ENCODE peak calls at places on chromosomes 3 and 15, in eight cellular contexts. X is right atrium auricular region, Q is sigmoid colon, B is heart right ventricle, T is heart left ventricle, Y is tibial artery, O is psoas muscle, S is IMR-90. A is an unnamed sample.

GRCh38 chr3:141266797-141267555 is 35.4 kb downstream of the PXYLP1 start:
- DNase-seq in X (no peak), Q (no peak), B (no peak), T (no peak), Y (peak; percentile 39), O (no peak), S (no peak), A (peak; percentile 58)

GRCh38 chr3:45985532-45986302 is 9.9 kb downstream of the FYCO1 start:
- DNase-seq in X (no peak), Q (peak; percentile 78), B (no peak), T (no peak), Y (no peak), O (no peak), S (peak; percentile 58), A (no peak)

GRCh38 chr15:98592136-98592535 is 56.2 kb upstream of the IGF1R start:
- DNase-seq in X (peak; percentile 13), Q (no peak), B (no peak), T (no peak), Y (no peak), O (no peak), S (no peak), A (no peak)

GRCh38 chr3:178558637-178559036 is 22.4 kb downstream of the KCNMB2 start:
- DNase-seq in X (no peak), Q (no peak), B (no peak), T (no peak), Y (no peak), O (no peak), S (no peak), A (no peak)

GRCh38 chr15:70152070-70152480 is 54.4 kb upstream of the TLE3 start:
- DNase-seq in X (no peak), Q (peak; percentile 76), B (no peak), T (no peak), Y (no peak), O (peak; percentile 25), S (peak; percentile 18), A (no peak)

GRCh38 chr3:69200384-69201068 is 78.1 kb upstream of the LMOD3 start:
- DNase-seq in X (peak; percentile 68), Q (no peak), B (peak; percentile 35), T (no peak), Y (no peak), O (no peak), S (peak; percentile 19), A (peak; percentile 26)

GRCh38 chr3:42674151-42674550 is 11.2 kb upstream of the KLHL40 start:
- DNase-seq in X (no peak), Q (no peak), B (no peak), T (no peak), Y (no peak), O (no peak), S (no peak), A (no peak)

GRCh38 chr15:81095690-81096365 is 38.2 kb upstream of the CFAP161 start:
- DNase-seq in X (no peak), Q (no peak), B (no peak), T (no peak), Y (no peak), O (no peak), S (no peak), A (no peak)

GRCh38 chr3:86934851-86935250 is 56.1 kb downstream of the VGLL3 start:
- DNase-seq in X (no peak), Q (no peak), B (no peak), T (no peak), Y (no peak), O (no peak), S (no peak), A (no peak)

GRCh38 chr15:67892559-67893377 is 52.9 kb upstream of the RNU6-1 start:
- DNase-seq in X (no peak), Q (peak; percentile 81), B (no peak), T (no peak), Y (peak; percentile 74), O (peak; percentile 56), S (no peak), A (no peak)

GRCh38 chr3:145972851-145973250 is 188.1 kb downstream of the PLOD2 start:
- DNase-seq in X (no peak), Q (no peak), B (no peak), T (no peak), Y (no peak), O (no peak), S (no peak), A (no peak)

GRCh38 chr3:107939621-107940236 is 151.1 kb downstream of the CD47 start:
- DNase-seq in X (no peak), Q (no peak), B (no peak), T (no peak), Y (no peak), O (no peak), S (no peak), A (no peak)

DNA sequence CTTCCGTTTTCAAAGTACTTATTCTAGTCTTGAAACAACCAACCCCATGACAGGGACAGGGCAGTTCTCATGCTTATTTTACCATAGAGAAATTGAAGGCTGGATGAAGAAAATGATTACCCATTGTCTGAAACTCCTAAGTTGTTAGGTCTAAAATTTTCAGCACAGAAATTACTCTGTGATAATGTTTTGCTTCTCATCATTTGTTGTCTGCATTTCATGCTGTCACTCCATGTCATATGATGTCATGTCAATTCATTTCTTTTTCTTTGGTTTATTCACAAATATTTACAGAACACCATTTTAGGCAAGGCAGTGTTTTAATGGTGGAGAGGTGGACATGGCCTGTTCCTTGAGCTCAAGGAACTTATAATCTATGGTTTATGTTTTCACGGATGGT is 98.2 kb upstream of the RASGRP1 start:
- DNase-seq in X (no peak), Q (no peak), B (no peak), T (no peak), Y (no peak), O (no peak), S (no peak), A (no peak)
- H3K9me3 ChIP-seq in X (no peaks in the 10 kb centered on the region), Q (no peaks in the 10 kb centered on the region), B (no peaks in the 10 kb centered on the region), T (no peaks in the 10 kb centered on the region), Y (no peaks in the 10 kb centered on the region), O (no peaks in the 10 kb centered on the region), S (no peaks in the 10 kb centered on the region), A (no peaks in the 10 kb centered on the region)

DNA sequence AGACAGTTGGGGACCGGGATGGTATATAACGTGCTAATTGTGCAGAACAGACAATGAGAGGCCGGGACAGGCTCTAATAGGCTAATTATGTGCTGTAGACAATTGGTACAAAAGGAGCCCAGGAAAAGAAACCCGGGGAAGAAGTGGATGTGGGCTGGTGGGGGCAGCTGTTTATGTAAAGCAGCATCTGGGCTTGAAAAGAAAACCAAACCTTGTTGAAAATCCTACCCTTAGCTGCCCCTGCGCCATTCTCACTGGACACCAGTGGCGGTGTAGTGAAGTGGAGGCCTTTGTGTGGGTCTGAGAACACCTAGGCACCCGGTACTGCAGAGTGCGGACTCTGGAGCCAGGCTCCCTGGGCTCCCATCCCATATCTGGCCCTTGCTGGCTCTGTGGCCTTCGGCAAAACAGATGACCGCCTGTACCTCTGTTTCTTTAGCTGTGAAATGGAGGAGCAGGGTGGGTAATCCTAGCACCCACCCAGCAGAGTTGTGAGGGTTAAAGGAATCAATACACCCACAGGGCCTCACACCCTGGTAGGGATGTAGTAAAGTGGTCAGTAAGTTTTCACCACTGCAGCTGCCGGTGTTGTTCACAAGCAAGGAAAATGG is 51.5 kb downstream of the CMTM6 start:
- DNase-seq in X (no peak), Q (no peak), B (no peak), T (no peak), Y (no peak), O (no peak), S (no peak), A (no peak)
- H3K4me1 ChIP-seq in X (no peaks in the 10 kb centered on the region), Q (no peaks in the 10 kb centered on the region), B (no peaks in the 10 kb centered on the region), T (no peaks in the 10 kb centered on the region), Y (no peaks in the 10 kb centered on the region), O (no peaks in the 10 kb centered on the region), S (peaks cover 10% of the 10 kb centered on the region), A (peaks cover 45% of the 10 kb centered on the region)

DNA sequence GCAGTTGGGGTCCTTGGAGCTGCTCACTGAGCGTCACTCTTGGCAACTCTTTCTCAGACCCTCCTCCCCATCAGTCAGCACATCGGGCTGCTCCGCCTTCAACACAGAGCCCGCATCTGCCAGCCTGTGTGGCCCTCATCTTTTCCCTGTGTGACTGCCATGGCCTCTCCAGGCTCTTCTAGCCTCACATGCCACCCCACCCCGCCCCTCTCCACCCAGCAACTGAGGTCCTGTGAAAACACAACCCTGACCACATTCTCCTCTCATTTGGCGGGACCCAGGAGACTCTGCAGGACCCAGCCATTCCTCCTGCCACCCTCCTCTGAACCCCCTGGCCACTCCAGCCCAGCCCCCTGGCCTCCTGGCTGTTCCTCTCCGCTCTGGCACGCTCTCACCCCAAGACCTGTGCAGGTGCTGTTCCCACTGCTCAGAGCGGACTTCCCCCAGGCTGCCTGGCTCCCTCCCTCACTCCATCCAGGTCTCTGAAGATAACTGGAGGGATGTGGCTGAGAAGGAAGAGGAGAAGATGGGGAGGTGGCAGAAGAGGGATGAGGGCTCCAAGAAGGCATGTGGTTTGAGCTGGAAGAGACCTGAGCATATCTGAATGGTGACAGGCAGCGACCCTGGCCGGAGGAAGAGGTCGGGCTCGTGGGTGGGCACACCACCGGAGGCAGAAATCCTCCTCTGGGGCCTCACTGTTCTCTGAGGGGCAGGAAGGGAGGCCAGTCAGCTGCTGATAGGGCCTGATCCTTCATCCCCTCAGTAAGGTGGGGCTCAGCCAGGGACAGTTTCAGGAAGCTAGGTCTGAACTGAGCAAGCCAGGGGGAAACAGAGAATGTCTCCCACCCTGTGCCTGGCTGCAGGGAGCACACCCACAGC is 111.2 kb upstream of the RPL32 start:
- DNase-seq in X (no peak), Q (no peak), B (no peak), T (no peak), Y (no peak), O (no peak), S (no peak), A (no peak)
- H3K27ac ChIP-seq in X (peak overlapping the region; percentile 78), Q (no peak overlapping the region), B (no peak overlapping the region), T (no peak overlapping the region), Y (peak overlapping the region; percentile 94), O (peak overlapping the region; percentile 78), S (no peak overlapping the region), A (no peak overlapping the region)

GRCh38 chr3:38276081-38276916 is 5.8 kb upstream of the SLC22A14 start:
- DNase-seq in X (no peak), Q (no peak), B (no peak), T (no peak), Y (no peak), O (no peak), S (no peak), A (no peak)
- H3K9me3 ChIP-seq in X (no peaks in the 10 kb centered on the region), Q (no peaks in the 10 kb centered on the region), B (no peaks in the 10 kb centered on the region), T (no peaks in the 10 kb centered on the region), Y (no peaks in the 10 kb centered on the region), O (no peaks in the 10 kb centered on the region), S (no peaks in the 10 kb centered on the region), A (no peaks in the 10 kb centered on the region)

GRCh38 chr3:168581718-168582332 is 486.1 kb upstream of the GOLIM4 start:
- DNase-seq in X (no peak), Q (no peak), B (no peak), T (no peak), Y (no peak), O (no peak), S (no peak), A (no peak)
- H3K4me1 ChIP-seq in X (no peaks in the 10 kb centered on the region), Q (no peaks in the 10 kb centered on the region), B (no peaks in the 10 kb centered on the region), T (no peaks in the 10 kb centered on the region), Y (no peaks in the 10 kb centered on the region), O (no peaks in the 10 kb centered on the region), S (no peaks in the 10 kb centered on the region), A (no peaks in the 10 kb centered on the region)

GRCh38 chr15:28049594-28049993 is 49.5 kb downstream of the OCA2 start:
- DNase-seq in X (no peak), Q (no peak), B (no peak), T (no peak), Y (no peak), O (no peak), S (no peak), A (no peak)

GRCh38 chr15:28037969-28038640 is 61.0 kb downstream of the OCA2 start:
- DNase-seq in X (no peak), Q (no peak), B (no peak), T (no peak), Y (no peak), O (no peak), S (no peak), A (no peak)

GRCh38 chr15:28047277-28047676 is 51.8 kb downstream of the OCA2 start:
- DNase-seq in X (no peak), Q (no peak), B (no peak), T (no peak), Y (no peak), O (no peak), S (no peak), A (no peak)

GRCh38 chr15:28043625-28044520 is 55.2 kb downstream of the OCA2 start:
- DNase-seq in X (no peak), Q (no peak), B (no peak), T (no peak), Y (no peak), O (no peak), S (no peak), A (no peak)
- H3K27ac ChIP-seq in X (no peak overlapping the region), Q (no peak overlapping the region), B (no peak overlapping the region), T (no peak overlapping the region), Y (no peak overlapping the region), O (no peak overlapping the region), S (no peak overlapping the region), A (no peak overlapping the region)